ENCODE peak calls at places on chromosomes 5 and 9, in eight cellular contexts. N is cardiac muscle cell, R is OCI-LY7, M is fibroblast of lung, J is PC-9, P is PC-3, T is GM23248, Y is mucosa of descending colon. G is an unnamed sample.

GRCh38 chr5:91136271-91136670 is 246.8 kb downstream of the ARRDC3 start:
- DNase-seq in N (no peak), R (no peak), M (peak; percentile 77), J (peak; percentile 38), P (peak; percentile 91), T (no peak), Y (no peak), G (no peak)

GRCh38 chr5:54807421-54807820 is 178.0 kb downstream of the ESM1 start:
- DNase-seq in N (peak; percentile 81), R (no peak), M (peak; percentile 90), J (no peak), P (peak; percentile 32), T (peak; percentile 72), Y (no peak), G (no peak)

GRCh38 chr9:121483473-121484031 is 16.1 kb downstream of the GGTA1 start:
- DNase-seq in N (no peak), R (no peak), M (no peak), J (no peak), P (no peak), T (no peak), Y (no peak), G (no peak)

GRCh38 chr9:132948482-132949050 is 4.2 kb upstream of the TSC1 start:
- DNase-seq in N (no peak), R (no peak), M (no peak), J (no peak), P (no peak), T (no peak), Y (no peak), G (no peak)

GRCh38 chr9:6414291-6414690 is 1.3 kb downstream of the UHRF2 start:
- DNase-seq in N (peak; percentile 60), R (peak; percentile 38), M (peak; percentile 80), J (peak; percentile 2), P (peak; percentile 37), T (peak; percentile 78), Y (no peak), G (no peak)

GRCh38 chr9:91676042-91676441 is 252.4 kb upstream of the NFIL3 start:
- DNase-seq in N (peak; percentile 10), R (no peak), M (peak; percentile 44), J (peak; percentile 64), P (peak; percentile 64), T (peak; percentile 72), Y (no peak), G (no peak)

GRCh38 chr5:1315709-1316587 is 21.1 kb upstream of the TERT start:
- DNase-seq in N (peak; percentile 4), R (peak; percentile 99), M (no peak), J (peak; percentile 95), P (peak; percentile 97), T (peak; percentile 24), Y (peak; percentile 87), G (peak; percentile 78)

GRCh38 chr5:40191041-40191550 is 488.6 kb upstream of the PTGER4 start:
- DNase-seq in N (no peak), R (no peak), M (no peak), J (no peak), P (no peak), T (no peak), Y (no peak), G (no peak)

GRCh38 chr5:139416651-139417050 is 12.8 kb upstream of the SPATA24 start:
- DNase-seq in N (no peak), R (no peak), M (no peak), J (no peak), P (no peak), T (no peak), Y (peak; percentile 75), G (no peak)

GRCh38 chr5:9540791-9541190 is 5.1 kb downstream of the SEMA5A start:
- DNase-seq in N (peak; percentile 33), R (no peak), M (peak; percentile 66), J (no peak), P (no peak), T (peak; percentile 40), Y (no peak), G (no peak)

GRCh38 chr5:155954739-155955445 is 372.1 kb upstream of the SGCD start:
- DNase-seq in N (no peak), R (no peak), M (peak; percentile 50), J (no peak), P (no peak), T (peak; percentile 19), Y (no peak), G (no peak)

GRCh38 chr5:151072234-151073025 is 8.4 kb downstream of the TNIP1 start:
- DNase-seq in N (no peak), R (no peak), M (peak; percentile 92), J (peak; percentile 73), P (peak; percentile 90), T (peak; percentile 79), Y (no peak), G (no peak)

GRCh38 chr5:84603557-84604185 is 219.0 kb upstream of the EDIL3 start:
- DNase-seq in N (peak; percentile 81), R (no peak), M (peak; percentile 97), J (no peak), P (peak; percentile 6), T (peak; percentile 27), Y (no peak), G (no peak)

GRCh38 chr5:86684222-86684621 is 66.5 kb downstream of the COX7C start:
- DNase-seq in N (peak; percentile 1), R (no peak), M (peak; percentile 34), J (no peak), P (peak; percentile 44), T (peak; percentile 13), Y (no peak), G (no peak)

GRCh38 chr5:165457854-165458481 is 1952.5 kb downstream of the MAT2B start:
- DNase-seq in N (peak; percentile 62), R (peak; percentile 1), M (peak; percentile 46), J (no peak), P (peak; percentile 29), T (peak; percentile 1), Y (no peak), G (no peak)

GRCh38 chr5:132591140-132591539 is 34.4 kb downstream of the RAD50 start:
- DNase-seq in N (peak; percentile 21), R (no peak), M (peak; percentile 15), J (no peak), P (peak; percentile 33), T (peak; percentile 19), Y (no peak), G (no peak)

GRCh38 chr5:76269259-76269958 is 133.7 kb upstream of the IQGAP2 start:
- DNase-seq in N (no peak), R (no peak), M (peak; percentile 10), J (no peak), P (no peak), T (no peak), Y (no peak), G (no peak)

GRCh38 chr9:111052831-111053230 is 14.6 kb upstream of the LPAR1 start:
- DNase-seq in N (no peak), R (no peak), M (peak; percentile 51), J (no peak), P (peak; percentile 18), T (peak; percentile 79), Y (no peak), G (no peak)

GRCh38 chr5:75051217-75051751 is 1.1 kb downstream of the GCNT4 start:
- DNase-seq in N (no peak), R (no peak), M (no peak), J (peak; percentile 15), P (no peak), T (peak; percentile 17), Y (peak; percentile 47), G (peak; percentile 51)

DNA sequence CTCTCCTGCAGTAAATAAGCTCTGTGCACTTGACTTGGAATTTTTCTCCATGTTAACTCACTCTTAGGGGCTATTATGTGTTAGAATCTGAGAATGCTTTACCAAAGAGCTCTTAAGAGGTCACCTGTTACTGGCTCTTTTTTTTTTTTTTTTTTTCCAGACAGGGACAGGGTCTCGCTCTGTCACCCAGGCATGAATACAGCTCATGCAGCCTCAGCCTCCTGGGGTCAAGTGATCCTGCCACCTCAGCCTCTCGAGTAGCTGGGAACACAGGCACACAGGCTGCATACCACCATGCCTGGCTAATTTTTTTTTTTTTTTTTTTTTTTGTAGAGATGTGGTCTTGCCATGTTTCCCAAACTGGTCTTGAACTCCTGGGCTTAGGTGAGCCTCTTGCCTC is 22.1 kb downstream of the HMGXB3 start:
- DNase-seq in N (no peak), R (no peak), M (no peak), J (no peak), P (no peak), T (no peak), Y (no peak), G (no peak)
- H3K36me3 ChIP-seq in N (peaks cover 39% of the 10 kb centered on the region), R (peaks cover 98% of the 10 kb centered on the region), M (peaks cover 19% of the 10 kb centered on the region), J (peaks cover 60% of the 10 kb centered on the region), P (peaks cover 78% of the 10 kb centered on the region), T (peaks cover 59% of the 10 kb centered on the region), Y (peaks cover 10% of the 10 kb centered on the region), G (peaks cover 80% of the 10 kb centered on the region)

GRCh38 chr5:135398855-135399837 is at the start of gene MACROH2A1:
- DNase-seq in N (peak; percentile 89), R (peak; percentile 93), M (peak; percentile 83), J (peak; percentile 78), P (peak; percentile 69), T (peak; percentile 98), Y (peak; percentile 93), G (peak; percentile 81)
- H3K4me1 ChIP-seq in N (peaks cover 52% of the 10 kb centered on the region), R (peaks cover 37% of the 10 kb centered on the region), M (peaks cover 6% of the 10 kb centered on the region), J (peaks cover 21% of the 10 kb centered on the region), P (peaks cover 23% of the 10 kb centered on the region), T (peaks cover 17% of the 10 kb centered on the region), Y (peaks cover 25% of the 10 kb centered on the region), G (peaks cover 45% of the 10 kb centered on the region)

GRCh38 chr5:141516648-141517025 is 27.8 kb downstream of the PCDHGC5 start:
- DNase-seq in N (no peak), R (no peak), M (no peak), J (no peak), P (no peak), T (peak; percentile 91), Y (no peak), G (no peak)

GRCh38 chr5:141513627-141514329 is 24.9 kb downstream of the PCDHGC5 start:
- DNase-seq in N (peak; percentile 90), R (peak; percentile 91), M (peak; percentile 92), J (no peak), P (no peak), T (peak; percentile 97), Y (peak; percentile 74), G (peak; percentile 24)

GRCh38 chr5:141514330-141515111 is 25.6 kb downstream of the PCDHGC5 start:
- DNase-seq in N (peak; percentile 60), R (peak; percentile 55), M (peak; percentile 65), J (peak; percentile 43), P (no peak), T (peak; percentile 73), Y (no peak), G (no peak)

GRCh38 chr5:141515946-141516647 is 27.2 kb downstream of the PCDHGC5 start:
- DNase-seq in N (no peak), R (peak; percentile 16), M (no peak), J (no peak), P (no peak), T (no peak), Y (no peak), G (no peak)

GRCh38 chr5:141515141-141515540 is 26.3 kb downstream of the PCDHGC5 start:
- DNase-seq in N (no peak), R (no peak), M (no peak), J (no peak), P (no peak), T (no peak), Y (no peak), G (no peak)
- H3K36me3 ChIP-seq in N (no peaks in the 10 kb centered on the region), R (peaks cover 80% of the 10 kb centered on the region), M (peaks cover 19% of the 10 kb centered on the region), J (peaks cover 26% of the 10 kb centered on the region), P (peaks cover 29% of the 10 kb centered on the region), T (peaks cover 3% of the 10 kb centered on the region), Y (no peaks in the 10 kb centered on the region), G (peaks cover 49% of the 10 kb centered on the region)

DNA sequence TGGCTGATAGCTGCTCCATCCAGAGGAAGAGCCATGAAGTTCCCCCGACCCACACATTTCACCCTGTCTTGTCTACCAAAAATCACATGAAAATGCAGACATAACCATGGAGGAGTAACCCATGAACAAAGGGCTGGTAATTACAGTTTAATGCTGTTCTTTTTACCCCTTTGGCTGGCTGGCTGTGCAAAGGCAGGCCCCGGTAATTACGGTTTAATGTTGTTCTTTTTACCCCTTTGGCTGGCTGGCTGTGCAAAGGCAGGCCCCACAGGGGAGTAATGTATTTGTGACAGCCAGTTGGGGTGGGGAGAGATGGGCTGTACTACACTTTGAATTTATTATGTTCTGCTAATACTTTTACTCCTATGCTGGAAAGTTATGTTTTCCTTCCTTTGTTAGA is 41.7 kb downstream of the PIK3R1 start:
- DNase-seq in N (no peak), R (no peak), M (no peak), J (no peak), P (no peak), T (no peak), Y (no peak), G (no peak)
- H3K4me1 ChIP-seq in N (peaks cover 30% of the 10 kb centered on the region), R (no peaks in the 10 kb centered on the region), M (peaks cover 12% of the 10 kb centered on the region), J (no peaks in the 10 kb centered on the region), P (no peaks in the 10 kb centered on the region), T (peaks cover 33% of the 10 kb centered on the region), Y (peaks cover 7% of the 10 kb centered on the region), G (peaks cover 95% of the 10 kb centered on the region)